ENCODE peak calls at places on chromosomes 16 and 17, in five cellular contexts. T is AG04450, W is cardiac fibroblast, Q is fibroblast of pulmonary artery, K is fibroblast of lung. E is an unnamed sample.

GRCh38 chr17:7884581-7885356 is 3.8 kb upstream of the CHD3 start:
- DNase-seq in Q (no peak), W (no peak), T (no peak), K (no peak), E (peak; percentile 30)

GRCh38 chr17:79728908-79729471 is 1.8 kb upstream of the ENPP7 start:
- DNase-seq in Q (no peak), W (no peak), K (no peak), T (no peak), E (no peak)

GRCh38 chr16:26672206-26672605 is 394.5 kb upstream of the C16orf82 start:
- DNase-seq in T (no peak), W (no peak), K (no peak), Q (no peak), E (peak; percentile 84)

GRCh38 chr17:27558842-27559505 is 72.0 kb upstream of the LGALS9 start:
- DNase-seq in T (no peak), Q (no peak), K (no peak), W (no peak), E (no peak)

GRCh38 chr16:19830902-19831555 is 53.6 kb downstream of the GPRC5B start:
- DNase-seq in W (no peak), Q (no peak), K (no peak), T (no peak), E (no peak)

GRCh38 chr17:17780941-17781590 is 55.7 kb downstream of the SREBF1 start:
- DNase-seq in Q (peak; percentile 78), K (peak; percentile 87), W (peak; percentile 83), T (peak; percentile 18), E (no peak)

GRCh38 chr16:17173134-17173729 is 297.5 kb downstream of the XYLT1 start:
- DNase-seq in W (peak; percentile 47), T (peak; percentile 18), Q (peak; percentile 32), K (peak; percentile 85), E (peak; percentile 9)

GRCh38 chr16:84886536-84887090 is 66.8 kb downstream of the CRISPLD2 start:
- DNase-seq in T (no peak), K (no peak), W (no peak), Q (no peak), E (no peak)

GRCh38 chr16:50313596-50314483 is 47.5 kb downstream of the ADCY7 start:
- DNase-seq in W (peak; percentile 79), T (no peak), Q (peak; percentile 79), K (peak; percentile 76), E (peak; percentile 66)

GRCh38 chr16:73671102-73671501 is 623.2 kb upstream of the ZFHX3 start:
- DNase-seq in W (no peak), Q (no peak), K (no peak), T (no peak), E (no peak)

GRCh38 chr16:70737377-70738082 is 51.7 kb upstream of the MTSS2 start:
- DNase-seq in Q (peak; percentile 73), T (peak; percentile 97), K (peak; percentile 80), W (peak; percentile 94), E (peak; percentile 94)

GRCh38 chr16:6803171-6803570 is 529.5 kb upstream of the RBFOX1 start:
- DNase-seq in W (no peak), Q (no peak), T (no peak), K (no peak), E (no peak)

GRCh38 chr17:53627511-53627910 is 195.2 kb upstream of the KIF2B start:
- DNase-seq in W (peak; percentile 18), K (peak; percentile 80), Q (peak; percentile 57), T (no peak), E (no peak)

GRCh38 chr17:17669081-17669850 is 12.0 kb upstream of the RAI1 start:
- DNase-seq in K (peak; percentile 71), Q (no peak), T (no peak), W (no peak), E (peak; percentile 61)

GRCh38 chr17:18004345-18004744 is 31.7 kb downstream of the DRC3 start:
- DNase-seq in W (no peak), T (no peak), K (no peak), Q (no peak), E (no peak)

GRCh38 chr17:22694362-22695227 is 1002.3 kb downstream of the KCNJ18 start:
- DNase-seq in Q (no peak), K (no peak), T (no peak), W (no peak), E (no peak)

GRCh38 chr16:12449795-12450194 is 353.9 kb downstream of the CPPED1 start:
- DNase-seq in T (no peak), Q (no peak), K (no peak), W (no peak), E (peak; percentile 49)

GRCh38 chr16:89955001-89955685 is 6.6 kb downstream of the DEF8 start:
- DNase-seq in Q (no peak), K (no peak), T (no peak), W (no peak), E (no peak)

GRCh38 chr17:81486174-81486810 is 26.3 kb downstream of the ACTG1 start:
- DNase-seq in W (no peak), T (no peak), K (no peak), Q (no peak), E (peak; percentile 60)

GRCh38 chr16:23356941-23357340 is 54.8 kb downstream of the SCNN1B start:
- DNase-seq in T (no peak), W (no peak), K (no peak), Q (no peak), E (no peak)

GRCh38 chr16:4373356-4373908 is 1.8 kb downstream of the VASN start:
- DNase-seq in W (no peak), T (no peak), Q (no peak), K (no peak), E (no peak)

GRCh38 chr16:67673712-67674580 is 7.3 kb downstream of the C16orf86 start:
- DNase-seq in W (peak; percentile 88), T (no peak), K (no peak), Q (peak; percentile 76), E (no peak)

GRCh38 chr17:27529230-27529796 is 73.1 kb downstream of the KSR1 start:
- DNase-seq in W (peak; percentile 72), T (no peak), K (peak; percentile 56), Q (peak; percentile 72), E (peak; percentile 58)

GRCh38 chr17:28327709-28328108 is 7.6 kb downstream of the IFT20 start:
- DNase-seq in K (no peak), T (no peak), W (no peak), Q (no peak), E (no peak)

GRCh38 chr17:71546369-71546864 is 574.4 kb upstream of the SOX9 start:
- DNase-seq in T (no peak), Q (no peak), W (no peak), K (no peak), E (no peak)

GRCh38 chr17:72560303-72561247 is 439.8 kb downstream of the SOX9 start:
- DNase-seq in Q (peak; percentile 66), T (no peak), K (peak; percentile 43), W (peak; percentile 64), E (peak; percentile 45)

GRCh38 chr16:88764080-88764479 is 20.9 kb downstream of the PIEZO1 start:
- DNase-seq in Q (no peak), K (no peak), W (no peak), T (no peak), E (no peak)

GRCh38 chr17:34720760-34721159 is 141.4 kb downstream of the TMEM132E start:
- DNase-seq in T (no peak), W (no peak), K (no peak), Q (no peak), E (no peak)

GRCh38 chr17:51860934-51861561 is 297.5 kb downstream of the CA10 start:
- DNase-seq in T (no peak), W (peak; percentile 3), K (no peak), Q (peak; percentile 16), E (peak; percentile 31)
- TF ChIP-seq CTCF in T (no peak), W (peak; percentile 14), K (no peak), Q (peak; percentile 47), E (peak; percentile 49)

GRCh38 chr17:50634123-50634914 is at the start of gene ABCC3:
- DNase-seq in T (no peak), W (peak; percentile 53), Q (peak; percentile 38), K (no peak), E (no peak)
- TF ChIP-seq CTCF in T (no peak), W (no peak), Q (no peak), K (no peak), E (no peak)

DNA sequence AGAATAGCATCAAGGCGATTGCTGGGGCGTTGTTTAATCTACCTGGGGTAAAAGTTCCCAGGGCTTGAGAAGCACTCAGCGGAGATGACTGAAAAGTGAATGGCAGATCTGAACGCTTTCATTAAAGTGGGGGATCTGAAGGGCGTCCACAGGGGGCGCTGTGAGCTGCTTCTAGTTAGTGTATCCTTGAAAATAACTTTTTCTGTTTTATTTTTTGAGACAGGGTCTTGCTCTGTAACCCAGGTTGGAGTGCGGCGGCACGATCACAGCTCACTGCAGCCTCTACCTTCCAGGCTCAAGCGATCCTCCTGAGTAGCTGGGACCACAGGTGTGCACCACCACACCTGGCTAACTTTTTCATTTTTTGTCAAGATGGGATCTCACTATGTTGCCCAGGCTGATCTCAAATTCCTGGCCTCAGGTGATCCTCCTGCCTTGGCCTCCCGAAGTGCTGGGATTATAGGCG is 360.4 kb downstream of the SEC14L1 start:
- DNase-seq in T (no peak), W (no peak), K (no peak), Q (peak; percentile 34), E (peak; percentile 68)
- TF ChIP-seq CTCF in T (peak; percentile 49), W (peak; percentile 31), K (peak; percentile 25), Q (peak; percentile 54), E (peak; percentile 64)

GRCh38 chr16:30535106-30535776 is 583 bp upstream of the ZNF747 start:
- DNase-seq in K (peak; percentile 18), W (peak; percentile 38), T (no peak), Q (no peak), E (peak; percentile 57)

GRCh38 chr16:30533748-30534367 is 800 bp downstream of the ZNF747 start:
- DNase-seq in Q (no peak), K (no peak), T (no peak), W (no peak), E (peak; percentile 52)

GRCh38 chr16:30535777-30536190 is 1.1 kb upstream of the ZNF747 start:
- DNase-seq in W (peak; percentile 82), K (peak; percentile 64), Q (peak; percentile 72), T (no peak), E (peak; percentile 82)

GRCh38 chr16:30533146-30533522 is 1.5 kb downstream of the ZNF747 start:
- DNase-seq in W (no peak), T (no peak), K (no peak), Q (no peak), E (no peak)

DNA sequence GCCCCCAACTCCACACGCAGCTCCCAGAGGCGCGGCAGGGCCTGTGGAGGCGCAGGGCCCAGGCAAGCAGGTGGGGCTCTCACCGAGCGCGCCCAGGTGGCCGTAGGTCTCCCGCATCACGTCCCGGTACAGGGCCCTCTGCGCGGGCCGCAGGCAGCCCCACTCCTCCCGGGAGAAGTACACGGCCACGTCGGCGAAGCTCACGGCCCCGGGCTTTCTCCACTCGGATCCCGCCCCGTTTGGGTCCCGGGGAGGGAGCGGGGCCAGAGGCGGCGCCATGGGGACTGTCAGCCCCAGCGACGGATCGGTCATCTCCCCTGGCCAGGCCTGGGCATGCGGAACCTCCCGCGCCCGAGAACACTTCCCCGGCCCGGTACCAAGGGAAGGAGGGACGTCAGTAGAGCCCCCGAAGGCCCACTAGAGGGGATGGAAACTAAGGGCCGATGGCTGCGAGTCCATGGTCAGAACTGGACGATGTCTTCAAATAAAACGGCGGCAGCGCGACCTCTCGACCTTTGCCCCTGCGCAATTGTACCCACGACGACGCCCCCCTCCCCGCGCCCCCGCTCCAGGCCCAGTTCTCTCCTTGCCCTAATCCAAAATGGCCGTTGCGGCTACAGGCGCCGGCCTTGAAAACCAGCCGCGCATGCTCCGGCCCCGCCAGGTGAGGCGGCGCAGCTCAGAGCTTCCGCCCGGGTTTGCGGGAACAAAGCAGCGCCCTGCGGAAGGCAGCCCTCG is at the start of gene ZNF747:
- DNase-seq in K (peak; percentile 80), W (peak; percentile 89), T (no peak), Q (peak; percentile 77), E (peak; percentile 94)
- TF ChIP-seq CTCF in K (no peak), W (no peak), T (no peak), Q (no peak), E (no peak)